ENCODE peak calls at places on chromosomes 4 and X, in five cellular contexts. One of them, this sample, is unnamed.

GRCh38 chr4:92334716-92335350 is 31.1 kb downstream of the GRID2 start:
- DNase-seq in H1: no peak
- DNase-seq in K562: no peak
- DNase-seq in HepG2: no peak
- DNase-seq in GM12878: no peak
- DNase-seq in this sample: no peak

GRCh38 chr4:162162672-162163071 is 1.1 kb downstream of the FSTL5 start:
- DNase-seq in H1: no peak
- DNase-seq in K562: no peak
- DNase-seq in HepG2: no peak
- DNase-seq in GM12878: no peak
- DNase-seq in this sample: no peak

GRCh38 chr4:173837517-173837916 is 307.5 kb upstream of the HAND2 start:
- DNase-seq in H1: no peak
- DNase-seq in K562: no peak
- DNase-seq in HepG2: no peak
- DNase-seq in GM12878: no peak
- DNase-seq in this sample: no peak

GRCh38 chrX:152307936-152308335 is 143.2 kb downstream of the GABRA3 start:
- DNase-seq in H1: no peak
- DNase-seq in K562: no peak
- DNase-seq in HepG2: no peak
- DNase-seq in GM12878: no peak
- DNase-seq in this sample: no peak

GRCh38 chr4:57037982-57038604 is 59.4 kb downstream of the POLR2B start:
- DNase-seq in H1: peak; percentile 23
- DNase-seq in K562: peak; percentile 72
- DNase-seq in HepG2: peak; percentile 34
- DNase-seq in GM12878: no peak
- DNase-seq in this sample: peak; percentile 85

GRCh38 chr4:148225639-148226038 is 216.6 kb downstream of the NR3C2 start:
- DNase-seq in H1: no peak
- DNase-seq in K562: no peak
- DNase-seq in HepG2: no peak
- DNase-seq in GM12878: no peak
- DNase-seq in this sample: no peak

GRCh38 chr4:86596802-86597201 is 2.7 kb downstream of the PTPN13 start:
- DNase-seq in H1: no peak
- DNase-seq in K562: no peak
- DNase-seq in HepG2: no peak
- DNase-seq in GM12878: no peak
- DNase-seq in this sample: no peak

GRCh38 chrX:56788717-56789122 is 59.7 kb downstream of the NBDY start:
- DNase-seq in H1: no peak
- DNase-seq in K562: peak; percentile 29
- DNase-seq in HepG2: peak; percentile 18
- DNase-seq in GM12878: no peak
- DNase-seq in this sample: no peak

GRCh38 chrX:24025741-24026402 is 1.1 kb downstream of the KLHL15 start:
- DNase-seq in H1: no peak
- DNase-seq in K562: no peak
- DNase-seq in HepG2: no peak
- DNase-seq in GM12878: no peak
- DNase-seq in this sample: peak; percentile 45

GRCh38 chr4:13821522-13821921 is 194.0 kb upstream of the BOD1L1 start:
- DNase-seq in H1: peak; percentile 25
- DNase-seq in K562: no peak
- DNase-seq in HepG2: no peak
- DNase-seq in GM12878: no peak
- DNase-seq in this sample: peak; percentile 28

GRCh38 chr4:178577933-178578332 is 1135.7 kb upstream of the AGA start:
- DNase-seq in H1: no peak
- DNase-seq in K562: no peak
- DNase-seq in HepG2: peak; percentile 1
- DNase-seq in GM12878: no peak
- DNase-seq in this sample: no peak

GRCh38 chr4:78634011-78634664 is 82.6 kb downstream of the ANXA3 start:
- DNase-seq in H1: no peak
- DNase-seq in K562: no peak
- DNase-seq in HepG2: no peak
- DNase-seq in GM12878: no peak
- DNase-seq in this sample: no peak

GRCh38 chr4:43411226-43411625 is 518.7 kb downstream of the GRXCR1 start:
- DNase-seq in H1: no peak
- DNase-seq in K562: no peak
- DNase-seq in HepG2: no peak
- DNase-seq in GM12878: no peak
- DNase-seq in this sample: no peak

GRCh38 chr4:113987382-113987930 is 8.0 kb upstream of the ARSJ start:
- DNase-seq in H1: peak; percentile 10
- DNase-seq in K562: no peak
- DNase-seq in HepG2: no peak
- DNase-seq in GM12878: no peak
- DNase-seq in this sample: no peak

GRCh38 chrX:80747832-80748231 is 61.8 kb downstream of the BRWD3 start:
- DNase-seq in H1: no peak
- DNase-seq in K562: no peak
- DNase-seq in HepG2: no peak
- DNase-seq in GM12878: no peak
- DNase-seq in this sample: no peak

GRCh38 chr4:166043801-166044200 is 170.8 kb downstream of the TLL1 start:
- DNase-seq in H1: no peak
- DNase-seq in K562: no peak
- DNase-seq in HepG2: no peak
- DNase-seq in GM12878: no peak
- DNase-seq in this sample: no peak

GRCh38 chrX:97766496-97767095 is 882.9 kb downstream of the RPA4 start:
- DNase-seq in H1: no peak
- DNase-seq in K562: no peak
- DNase-seq in HepG2: no peak
- DNase-seq in GM12878: no peak
- DNase-seq in this sample: no peak

GRCh38 chrX:30887721-30888120 is 1.3 kb downstream of the TAB3 start:
- DNase-seq in H1: no peak
- DNase-seq in K562: peak; percentile 34
- DNase-seq in HepG2: no peak
- DNase-seq in GM12878: no peak
- DNase-seq in this sample: no peak

GRCh38 chrX:7330971-7331746 is 183.2 kb upstream of the PUDP start:
- DNase-seq in H1: no peak
- DNase-seq in K562: no peak
- DNase-seq in HepG2: no peak
- DNase-seq in GM12878: no peak
- DNase-seq in this sample: no peak

GRCh38 chrX:130654409-130654970 is 248.5 kb downstream of the ENOX2 start:
- DNase-seq in H1: no peak
- DNase-seq in K562: no peak
- DNase-seq in HepG2: no peak
- DNase-seq in GM12878: no peak
- DNase-seq in this sample: no peak

GRCh38 chr4:98522603-98523395 is 135.6 kb downstream of the TSPAN5 start:
- DNase-seq in H1: no peak
- DNase-seq in K562: no peak
- DNase-seq in HepG2: peak; percentile 35
- DNase-seq in GM12878: no peak
- DNase-seq in this sample: no peak

GRCh38 chrX:65997978-65998717 is 41.7 kb downstream of the VSIG4 start:
- DNase-seq in H1: no peak
- DNase-seq in K562: peak; percentile 94
- DNase-seq in HepG2: no peak
- DNase-seq in GM12878: no peak
- DNase-seq in this sample: no peak
- TF ChIP-seq ATF2 in H1: no peak
- TF ChIP-seq ATF2 in K562: no peak
- TF ChIP-seq ATF2 in HepG2: no peak
- TF ChIP-seq ATF2 in GM12878: no peak
- TF ChIP-seq ATF2 in this sample: no peak

GRCh38 chr4:182671231-182671630 is 246.0 kb downstream of the DCTD start:
- DNase-seq in H1: no peak
- DNase-seq in K562: no peak
- DNase-seq in HepG2: no peak
- DNase-seq in GM12878: no peak
- DNase-seq in this sample: no peak
- TF ChIP-seq ATF2 in H1: no peak
- TF ChIP-seq ATF2 in K562: no peak
- TF ChIP-seq ATF2 in HepG2: no peak
- TF ChIP-seq ATF2 in GM12878: no peak
- TF ChIP-seq ATF2 in this sample: no peak

GRCh38 chr4:168664242-168664897 is 167.5 kb downstream of the PALLD start:
- DNase-seq in H1: no peak
- DNase-seq in K562: no peak
- DNase-seq in HepG2: no peak
- DNase-seq in GM12878: no peak
- DNase-seq in this sample: no peak

GRCh38 chr4:168667936-168668335 is 171.1 kb downstream of the PALLD start:
- DNase-seq in H1: no peak
- DNase-seq in K562: no peak
- DNase-seq in HepG2: no peak
- DNase-seq in GM12878: no peak
- DNase-seq in this sample: no peak

GRCh38 chr4:168662297-168662985 is 165.6 kb downstream of the PALLD start:
- DNase-seq in H1: no peak
- DNase-seq in K562: no peak
- DNase-seq in HepG2: no peak
- DNase-seq in GM12878: no peak
- DNase-seq in this sample: no peak

GRCh38 chr4:168667397-168667796 is 170.5 kb downstream of the PALLD start:
- DNase-seq in H1: no peak
- DNase-seq in K562: no peak
- DNase-seq in HepG2: no peak
- DNase-seq in GM12878: no peak
- DNase-seq in this sample: no peak

GRCh38 chr4:168666531-168666930 is 169.7 kb downstream of the PALLD start:
- DNase-seq in H1: no peak
- DNase-seq in K562: no peak
- DNase-seq in HepG2: no peak
- DNase-seq in GM12878: no peak
- DNase-seq in this sample: no peak
- TF ChIP-seq ATF2 in H1: no peak
- TF ChIP-seq ATF2 in K562: no peak
- TF ChIP-seq ATF2 in HepG2: no peak
- TF ChIP-seq ATF2 in GM12878: no peak
- TF ChIP-seq ATF2 in this sample: no peak

GRCh38 chr4:82500106-82500738 is 61.6 kb downstream of the TMEM150C start:
- DNase-seq in H1: no peak
- DNase-seq in K562: no peak
- DNase-seq in HepG2: no peak
- DNase-seq in GM12878: no peak
- DNase-seq in this sample: no peak
- TF ChIP-seq ATF2 in H1: no peak
- TF ChIP-seq ATF2 in K562: no peak
- TF ChIP-seq ATF2 in HepG2: no peak
- TF ChIP-seq ATF2 in GM12878: no peak
- TF ChIP-seq ATF2 in this sample: no peak

GRCh38 chr4:70991596-70991995 is 1.9 kb upstream of the DCK start:
- DNase-seq in H1: no peak
- DNase-seq in K562: no peak
- DNase-seq in HepG2: no peak
- DNase-seq in GM12878: no peak
- DNase-seq in this sample: no peak
- TF ChIP-seq ATF2 in H1: no peak
- TF ChIP-seq ATF2 in K562: no peak
- TF ChIP-seq ATF2 in HepG2: no peak
- TF ChIP-seq ATF2 in GM12878: no peak
- TF ChIP-seq ATF2 in this sample: no peak

GRCh38 chr4:122875949-122876348 is 46.4 kb downstream of the NUDT6 start:
- DNase-seq in H1: no peak
- DNase-seq in K562: no peak
- DNase-seq in HepG2: no peak
- DNase-seq in GM12878: no peak
- DNase-seq in this sample: no peak
- TF ChIP-seq ATF2 in H1: no peak
- TF ChIP-seq ATF2 in K562: no peak
- TF ChIP-seq ATF2 in HepG2: no peak
- TF ChIP-seq ATF2 in GM12878: no peak
- TF ChIP-seq ATF2 in this sample: no peak

DNA sequence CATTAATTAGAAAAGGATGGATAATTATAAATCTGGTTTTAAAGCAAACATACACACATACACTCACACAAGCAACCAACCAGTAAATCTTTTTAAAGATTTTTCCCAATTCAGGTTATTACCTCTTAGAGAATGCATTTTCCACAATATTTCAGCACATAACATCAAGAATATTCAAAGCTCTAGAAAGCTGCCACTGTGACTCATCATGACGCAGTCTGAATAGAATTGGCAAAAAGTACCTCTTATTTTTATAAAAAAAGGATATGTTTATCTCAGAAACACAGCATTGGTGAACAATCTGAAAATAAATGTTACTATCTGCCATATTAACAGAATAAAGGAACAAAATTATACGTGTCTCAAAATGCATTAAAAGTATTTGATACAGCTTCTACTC is 41.3 kb upstream of the USP9X start:
- DNase-seq in H1: no peak
- DNase-seq in K562: no peak
- DNase-seq in HepG2: no peak
- DNase-seq in GM12878: no peak
- DNase-seq in this sample: no peak
- TF ChIP-seq ATF2 in H1: no peak
- TF ChIP-seq ATF2 in K562: no peak
- TF ChIP-seq ATF2 in HepG2: no peak
- TF ChIP-seq ATF2 in GM12878: no peak
- TF ChIP-seq ATF2 in this sample: no peak

GRCh38 chrX:35919536-35920309 is at the start of gene CFAP47:
- DNase-seq in H1: no peak
- DNase-seq in K562: peak; percentile 0
- DNase-seq in HepG2: no peak
- DNase-seq in GM12878: no peak
- DNase-seq in this sample: peak; percentile 64
- TF ChIP-seq ATF2 in H1: no peak
- TF ChIP-seq ATF2 in K562: no peak
- TF ChIP-seq ATF2 in HepG2: no peak
- TF ChIP-seq ATF2 in GM12878: no peak
- TF ChIP-seq ATF2 in this sample: no peak

GRCh38 chr4:42399393-42399792 is 2.1 kb downstream of the SHISA3 start:
- DNase-seq in H1: no peak
- DNase-seq in K562: no peak
- DNase-seq in HepG2: no peak
- DNase-seq in GM12878: no peak
- DNase-seq in this sample: peak; percentile 38
- TF ChIP-seq ATF2 in H1: no peak
- TF ChIP-seq ATF2 in K562: no peak
- TF ChIP-seq ATF2 in HepG2: no peak
- TF ChIP-seq ATF2 in GM12878: no peak
- TF ChIP-seq ATF2 in this sample: no peak

This sample was measured in WTC11.